ENCODE peak calls at places on chromosome 12, in six cellular contexts. V is hypothalamus, H is GM10248, S is progenitor cell of endocrine pancreas, J is cardiac muscle cell, T is glomerular endothelial cell. O is an unnamed sample.

GRCh38 chr12:113196996-113197395 is 11.5 kb downstream of the RITA1 start:
- DNase-seq in V (peak), H (peak), S (no peak), J (peak), T (no peak), O (peak)

GRCh38 chr12:57844725-57845477 is 1.6 kb downstream of the CTDSP2 start:
- DNase-seq in V (peak), H (peak), S (peak), J (peak), T (no peak), O (peak)

GRCh38 chr12:22334696-22335290 is at the start of gene ST8SIA1:
- DNase-seq in V (peak), H (peak), S (peak), J (peak), T (no peak), O (peak)

GRCh38 chr12:111873113-111873512 is 31.1 kb downstream of the MAPKAPK5 start:
- DNase-seq in V (no peak), H (no peak), S (no peak), J (no peak), T (no peak), O (no peak)

GRCh38 chr12:67358686-67359374 is 89.7 kb downstream of the CAND1 start:
- DNase-seq in V (no peak), H (no peak), S (no peak), J (no peak), T (no peak), O (peak)

GRCh38 chr12:49621651-49622500 is 1.5 kb upstream of the PRPF40B start:
- DNase-seq in V (no peak), H (no peak), S (no peak), J (no peak), T (no peak), O (no peak)

GRCh38 chr12:132483612-132484011 is 6.3 kb upstream of the FBRSL1 start:
- DNase-seq in V (no peak), H (no peak), S (no peak), J (no peak), T (no peak), O (no peak)

GRCh38 chr12:112005419-112006395 is 7.3 kb downstream of the TMEM116 start:
- DNase-seq in V (no peak), H (no peak), S (no peak), J (peak), T (no peak), O (peak)

GRCh38 chr12:3055712-3056467 is 21.3 kb upstream of the TSPAN9 start:
- DNase-seq in V (no peak), H (no peak), S (no peak), J (no peak), T (no peak), O (peak)

GRCh38 chr12:114916531-114916930 is 232.6 kb upstream of the TBX3 start:
- DNase-seq in V (no peak), H (no peak), S (no peak), J (no peak), T (no peak), O (no peak)

GRCh38 chr12:47776471-47777143 is 3.6 kb downstream of the SLC48A1 start:
- DNase-seq in V (no peak), H (no peak), S (no peak), J (no peak), T (no peak), O (peak)

GRCh38 chr12:12720637-12721250 is 3.6 kb downstream of the CDKN1B start:
- DNase-seq in V (no peak), H (no peak), S (no peak), J (no peak), T (no peak), O (no peak)

GRCh38 chr12:90399317-90399716 is 555.7 kb downstream of the CCER1 start:
- DNase-seq in V (no peak), H (no peak), S (no peak), J (no peak), T (no peak), O (no peak)

GRCh38 chr12:88172844-88173407 is 30.8 kb downstream of the TMTC3 start:
- DNase-seq in V (no peak), H (no peak), S (no peak), J (no peak), T (no peak), O (peak)

GRCh38 chr12:116927244-116927940 is 16.6 kb downstream of the FBXW8 start:
- DNase-seq in V (no peak), H (no peak), S (no peak), J (no peak), T (no peak), O (no peak)